ENCODE peak calls at places on chromosomes 4 and X, in eight cellular contexts. L is endothelial cell of umbilical vein, J is fibroblast of pulmonary artery, E is Peyer's patch, M is transverse colon, O is stomach, A is bronchial epithelial cell, D is heart left ventricle. N is an unnamed sample.

GRCh38 chr4:1579834-1580686 is 104.1 kb downstream of the FAM53A start:
- DNase-seq in L (peak; percentile 70), J (peak; percentile 63), E (peak; percentile 78), M (peak; percentile 91), O (peak; percentile 93), A (peak; percentile 31), D (peak; percentile 95), N (peak; percentile 89)

GRCh38 chrX:70496491-70496890 is 51.9 kb downstream of the DLG3 start:
- DNase-seq in L (no peak), J (no peak), E (no peak), M (no peak), O (no peak), A (no peak), D (no peak), N (no peak)

GRCh38 chr4:7516773-7517144 is 82.0 kb upstream of the PSAPL1 start:
- DNase-seq in L (no peak), J (no peak), E (no peak), M (no peak), O (no peak), A (no peak), D (no peak), N (no peak)

GRCh38 chr4:15231265-15232091 is 196.4 kb upstream of the C1QTNF7 start:
- DNase-seq in L (peak; percentile 62), J (peak; percentile 91), E (peak; percentile 74), M (peak; percentile 80), O (peak; percentile 76), A (peak; percentile 68), D (no peak), N (peak; percentile 92)

GRCh38 chr4:160947653-160948052 is 1216.1 kb downstream of the FSTL5 start:
- DNase-seq in L (no peak), J (no peak), E (no peak), M (no peak), O (no peak), A (no peak), D (no peak), N (no peak)

GRCh38 chr4:111977419-111977965 is 167.8 kb upstream of the FAM241A start:
- DNase-seq in L (no peak), J (no peak), E (no peak), M (peak; percentile 73), O (no peak), A (peak; percentile 28), D (no peak), N (no peak)

GRCh38 chr4:79288185-79288584 is 37.7 kb downstream of the NAA11 start:
- DNase-seq in L (no peak), J (no peak), E (no peak), M (no peak), O (no peak), A (no peak), D (no peak), N (no peak)

GRCh38 chr4:153538408-153539057 is 72.4 kb downstream of the TMEM131L start:
- DNase-seq in L (no peak), J (peak; percentile 66), E (no peak), M (no peak), O (no peak), A (peak; percentile 12), D (no peak), N (peak; percentile 49)

GRCh38 chr4:182133033-182133432 is 110.2 kb upstream of the TENM3 start:
- DNase-seq in L (no peak), J (no peak), E (no peak), M (no peak), O (no peak), A (no peak), D (no peak), N (no peak)

GRCh38 chr4:154416183-154416543 is 75.4 kb downstream of the DCHS2 start:
- DNase-seq in L (no peak), J (no peak), E (peak; percentile 38), M (peak; percentile 20), O (no peak), A (no peak), D (peak; percentile 51), N (no peak)

GRCh38 chrX:378443-378842 is 8.3 kb downstream of the PPP2R3B start:
- DNase-seq in L (no peak), J (no peak), E (no peak), M (no peak), O (no peak), A (no peak), D (no peak), N (no peak)

GRCh38 chr4:69832326-69833030 is 27.5 kb downstream of the SULT1E1 start:
- DNase-seq in L (no peak), J (no peak), E (no peak), M (peak; percentile 71), O (peak; percentile 58), A (peak; percentile 17), D (no peak), N (no peak)

GRCh38 chr4:38490753-38491446 is 173.1 kb upstream of the KLF3 start:
- DNase-seq in L (no peak), J (no peak), E (no peak), M (no peak), O (no peak), A (no peak), D (no peak), N (peak; percentile 13)

GRCh38 chrX:125998432-125998831 is 167.7 kb downstream of the DCAF12L2 start:
- DNase-seq in L (peak; percentile 1), J (no peak), E (no peak), M (no peak), O (no peak), A (no peak), D (no peak), N (no peak)

GRCh38 chr4:128859887-128860774 is 50.6 kb downstream of the JADE1 start:
- DNase-seq in L (peak; percentile 17), J (peak; percentile 63), E (no peak), M (no peak), O (no peak), A (no peak), D (no peak), N (peak; percentile 94)

GRCh38 chr4:37451646-37452045 is 207.1 kb downstream of the NWD2 start:
- DNase-seq in L (no peak), J (no peak), E (no peak), M (no peak), O (no peak), A (peak; percentile 63), D (no peak), N (no peak)

GRCh38 chrX:17595456-17596035 is 141.7 kb upstream of the SCML1 start:
- DNase-seq in L (peak; percentile 85), J (peak; percentile 40), E (no peak), M (no peak), O (no peak), A (peak; percentile 91), D (no peak), N (peak; percentile 42)

GRCh38 chrX:119686087-119686639 is 6.8 kb downstream of the SEPTIN6 start:
- DNase-seq in L (no peak), J (no peak), E (peak; percentile 70), M (peak; percentile 41), O (no peak), A (no peak), D (no peak), N (peak; percentile 65)

GRCh38 chr4:77040265-77040664 is 35.5 kb downstream of the CCNI start:
- DNase-seq in L (peak; percentile 45), J (peak; percentile 36), E (no peak), M (no peak), O (no peak), A (peak; percentile 77), D (no peak), N (peak; percentile 67)

GRCh38 chrX:130167040-130167439 is 1.4 kb upstream of the AIFM1 start:
- DNase-seq in L (peak; percentile 31), J (no peak), E (no peak), M (no peak), O (no peak), A (no peak), D (no peak), N (no peak)
- H3K4me3 ChIP-seq in L (no peak overlapping the region), J (peak overlapping the region; percentile 78), E (no peak overlapping the region), M (no peak overlapping the region), O (peak overlapping the region; percentile 60), A (no peak overlapping the region), D (peak overlapping the region; percentile 68), N (peak overlapping the region; percentile 78)

DNA sequence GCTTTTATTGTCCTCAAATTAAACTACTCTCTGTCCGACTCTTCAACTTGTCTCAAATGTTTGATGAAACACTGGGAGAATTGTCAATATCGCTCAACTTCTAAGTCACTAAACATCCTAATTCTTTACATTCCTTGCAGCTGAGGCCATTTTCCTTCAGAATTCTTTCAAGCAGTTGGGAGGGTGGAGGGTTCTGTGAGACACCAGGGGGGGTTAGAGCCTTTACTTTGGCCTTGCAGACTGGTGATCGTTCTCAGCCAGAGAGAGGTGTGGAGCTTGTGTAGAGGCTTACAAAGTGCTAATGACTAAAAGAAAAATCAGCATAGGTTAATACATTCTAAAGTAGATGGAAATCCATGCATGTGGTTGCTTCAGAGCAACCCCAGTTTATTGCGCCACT is 21.3 kb upstream of the SOX3 start:
- DNase-seq in L (no peak), J (peak; percentile 1), E (no peak), M (no peak), O (no peak), A (peak; percentile 48), D (no peak), N (no peak)
- TF ChIP-seq CTCF in L (no peak), J (no peak), E (no peak), M (no peak), O (no peak), A (no peak), D (no peak), N (no peak)

GRCh38 chr4:95550566-95550965 is 1.8 kb upstream of the UNC5C start:
- DNase-seq in L (no peak), J (no peak), E (no peak), M (no peak), O (no peak), A (no peak), D (no peak), N (no peak)

GRCh38 chr4:95552942-95553550 is 4.3 kb upstream of the UNC5C start:
- DNase-seq in L (no peak), J (no peak), E (no peak), M (no peak), O (no peak), A (no peak), D (no peak), N (no peak)

GRCh38 chr4:95549246-95550138 is 719 bp upstream of the UNC5C start:
- DNase-seq in L (peak; percentile 41), J (peak; percentile 58), E (no peak), M (peak; percentile 25), O (peak; percentile 27), A (no peak), D (peak; percentile 80), N (peak; percentile 47)

GRCh38 chr4:95548738-95549245 is at the start of gene UNC5C:
- DNase-seq in L (peak; percentile 32), J (peak; percentile 85), E (no peak), M (peak; percentile 48), O (peak; percentile 36), A (no peak), D (peak; percentile 86), N (peak; percentile 69)

GRCh38 chr4:95551653-95552052 is 2.9 kb upstream of the UNC5C start:
- DNase-seq in L (no peak), J (no peak), E (no peak), M (no peak), O (no peak), A (no peak), D (no peak), N (no peak)
- H3K4me3 ChIP-seq in L (no peak overlapping the region), J (no peak overlapping the region), E (no peak overlapping the region), M (no peak overlapping the region), O (no peak overlapping the region), A (no peak overlapping the region), D (no peak overlapping the region), N (no peak overlapping the region)

DNA sequence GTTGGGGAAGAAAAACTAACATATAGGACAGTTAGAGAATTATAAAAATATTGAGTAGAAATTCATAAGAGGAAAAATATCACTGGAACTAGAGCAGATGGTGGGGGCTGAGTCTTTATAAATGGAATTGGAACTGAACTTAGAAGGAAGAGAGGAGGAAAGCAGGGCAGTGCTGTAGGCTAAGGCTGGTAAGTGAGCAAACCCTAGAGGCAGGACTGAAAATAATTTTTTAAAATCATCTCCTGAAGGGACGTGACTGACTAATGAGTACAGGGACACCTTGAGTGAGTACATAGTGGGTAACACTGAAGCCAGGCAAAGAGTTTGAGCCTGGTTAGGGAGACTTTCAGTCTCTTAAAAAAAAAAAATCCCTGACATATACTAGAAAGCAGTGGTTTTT is 63.3 kb downstream of the GALNT7 start:
- DNase-seq in L (peak; percentile 79), J (peak; percentile 46), E (no peak), M (no peak), O (no peak), A (peak; percentile 46), D (no peak), N (peak; percentile 49)
- TF ChIP-seq CTCF in L (peak; percentile 10), J (peak; percentile 43), E (peak; percentile 44), M (peak; percentile 25), O (no peak), A (peak; percentile 36), D (no peak), N (peak; percentile 45)

N was measured in fibroblast of the aortic adventitia.